ENCODE peak calls at places on chromosome X, in six cellular contexts. X is GM18507; Q is CD4-positive, alpha-beta T cell; N is NCI-H1105; H is NCI-H748 treated with DMSO at 0.1 percent for 48 hours; C is naive thymus-derived CD8-positive, alpha-beta T cell. L is an unnamed sample.

GRCh38 chrX:3143043-3143799 is 102.0 kb downstream of the ARSF start:
- DNase-seq in C (no peak), Q (no peak), H (no peak), N (no peak), X (no peak), L (no peak)

GRCh38 chrX:45771560-45772340 is 571.1 kb upstream of the DIPK2B start:
- DNase-seq in C (peak), X (no peak), N (no peak), Q (peak), H (no peak), L (no peak)

GRCh38 chrX:126770179-126770578 is 49.4 kb upstream of the PRR32 start:
- DNase-seq in Q (no peak), C (no peak), X (no peak), H (peak), N (no peak), L (peak)

GRCh38 chrX:108511721-108512120 is 72.1 kb downstream of the COL4A5 start:
- DNase-seq in C (no peak), H (no peak), N (no peak), X (no peak), Q (no peak), L (no peak)

GRCh38 chrX:124395145-124395858 is 48.9 kb downstream of the SH2D1A start:
- DNase-seq in Q (no peak), C (no peak), H (no peak), N (no peak), X (no peak), L (no peak)

GRCh38 chrX:141832247-141832646 is 5.9 kb upstream of the MAGEC3 start:
- DNase-seq in C (no peak), X (no peak), N (no peak), Q (no peak), H (no peak), L (no peak)

GRCh38 chrX:25226151-25226550 is 210.4 kb upstream of the ARX start:
- DNase-seq in C (no peak), H (no peak), X (no peak), Q (no peak), N (no peak), L (no peak)

GRCh38 chrX:139750390-139750789 is 42.4 kb upstream of the MCF2 start:
- DNase-seq in H (no peak), C (no peak), Q (no peak), X (no peak), N (no peak), L (no peak)